ENCODE peak calls at places on chromosomes 1 and 21, in nine cellular contexts. X, E, S, Q, R, W, J, L and T are unnamed samples.

GRCh38 chr1:226687476-226687875 is 51.6 kb downstream of the ITPKB start:
- DNase-seq in J (no peak), Q (no peak), X (peak), W (peak), E (no peak), L (no peak), S (no peak), R (no peak), T (no peak)

GRCh38 chr1:221157026-221157761 is 278.0 kb downstream of the HLX start:
- DNase-seq in S (peak), E (no peak), W (no peak), R (no peak), Q (no peak), L (no peak), J (no peak), X (no peak), T (no peak)

GRCh38 chr21:36159356-36159921 is 2.8 kb downstream of the DOP1B start:
- DNase-seq in W (no peak), Q (no peak), J (no peak), L (no peak), S (no peak), E (no peak), X (no peak), R (no peak), T (no peak)

GRCh38 chr1:43932786-43933385 is 715 bp upstream of the ARTN start:
- DNase-seq in J (no peak), X (no peak), W (no peak), Q (no peak), S (peak), E (peak), L (no peak), R (no peak), T (peak)

GRCh38 chr1:38533772-38534472 is 325.6 kb downstream of the RRAGC start:
- DNase-seq in S (no peak), W (no peak), X (no peak), Q (no peak), R (no peak), L (no peak), E (no peak), J (no peak), T (no peak)

GRCh38 chr1:9004031-9004730 is 22.0 kb downstream of the SLC2A7 start:
- DNase-seq in E (no peak), Q (no peak), X (no peak), R (no peak), J (no peak), S (no peak), W (no peak), L (no peak), T (no peak)

GRCh38 chr1:41662061-41662655 is 177.7 kb upstream of the EDN2 start:
- DNase-seq in X (peak), Q (no peak), L (peak), R (peak), S (no peak), J (peak), W (peak), E (peak), T (peak)

GRCh38 chr1:13498553-13498952 is 15.2 kb downstream of the LRRC38 start:
- DNase-seq in S (no peak), J (peak), W (no peak), L (no peak), R (no peak), Q (no peak), X (no peak), E (no peak), T (peak)

GRCh38 chr1:117796226-117796625 is 133.2 kb downstream of the GDAP2 start:
- DNase-seq in E (no peak), J (no peak), R (no peak), L (no peak), X (no peak), W (no peak), Q (no peak), S (no peak), T (no peak)

GRCh38 chr1:1610796-1611597 is 4.3 kb upstream of the MIB2 start:
- DNase-seq in Q (no peak), J (peak), L (no peak), X (no peak), E (no peak), S (no peak), R (no peak), W (no peak), T (no peak)

GRCh38 chr1:30307182-30307581 is 416.2 kb downstream of the MATN1 start:
- DNase-seq in L (no peak), Q (no peak), W (no peak), J (no peak), S (no peak), X (no peak), R (no peak), E (no peak), T (no peak)

GRCh38 chr1:110588486-110588885 is 17.7 kb downstream of the KCNA2 start:
- DNase-seq in J (no peak), Q (no peak), W (no peak), L (no peak), S (no peak), R (no peak), E (no peak), X (no peak), T (no peak)

GRCh38 chr1:84156210-84156621 is 12.1 kb downstream of the PRKACB start:
- DNase-seq in S (no peak), Q (no peak), W (no peak), X (no peak), R (no peak), J (no peak), L (no peak), E (no peak), T (no peak)

GRCh38 chr1:1627842-1628655 is 3.9 kb upstream of the MMP23B start:
- DNase-seq in X (no peak), E (no peak), W (no peak), J (peak), R (no peak), L (no peak), S (no peak), Q (no peak), T (no peak)

GRCh38 chr1:54510715-54511270 is 37.2 kb upstream of the ACOT11 start:
- DNase-seq in Q (no peak), R (no peak), L (no peak), X (no peak), S (no peak), W (no peak), E (no peak), J (no peak), T (peak)